ENCODE peak calls at places on chromosomes 11 and 22, in eight cellular contexts. T is CD8-positive, alpha-beta T cell; I is vagina; O is mammary epithelial cell; F is upper lobe of left lung; K is gastrocnemius medialis; R is GM23338; W is heart right ventricle. N is an unnamed sample. For H3K4me1, the result is how much of the 10 kb centered on the place peaks cover.

GRCh38 chr11:70871881-70872280 is 380.5 kb downstream of the SHANK2 start:
- DNase-seq in F (no peak), R (no peak), O (no peak), I (no peak), K (no peak), W (no peak), T (no peak), N (no peak)

GRCh38 chr11:76601272-76601671 is 69.3 kb downstream of the LRRC32 start:
- DNase-seq in F (no peak), T (no peak), I (peak), K (no peak), W (no peak), R (no peak), O (no peak), N (no peak)

GRCh38 chr11:125300791-125301218 is 136.3 kb downstream of the PKNOX2 start:
- DNase-seq in T (no peak), I (no peak), K (peak), O (peak), R (no peak), F (no peak), W (peak), N (no peak)

GRCh38 chr11:77199346-77199745 is 71.3 kb downstream of the MYO7A start:
- DNase-seq in K (no peak), R (no peak), T (no peak), F (no peak), W (no peak), O (no peak), I (no peak), N (no peak)

GRCh38 chr11:126834149-126834548 is 166.4 kb downstream of the KIRREL3 start:
- DNase-seq in F (no peak), R (no peak), T (no peak), W (no peak), K (no peak), I (no peak), O (peak), N (no peak)

GRCh38 chr11:133360860-133361688 is 171.2 kb downstream of the OPCML start:
- DNase-seq in W (no peak), I (no peak), F (peak), O (no peak), K (no peak), T (no peak), R (no peak), N (no peak)

GRCh38 chr11:131759140-131759539 is 388.7 kb downstream of the NTM start:
- DNase-seq in F (no peak), R (no peak), K (no peak), W (no peak), I (no peak), T (no peak), O (no peak), N (no peak)

GRCh38 chr11:128915148-128915519 is 24.0 kb downstream of the KCNJ5 start:
- DNase-seq in W (no peak), F (no peak), K (no peak), I (no peak), O (no peak), T (no peak), R (no peak), N (no peak)

GRCh38 chr11:73907191-73907590 is 30.4 kb downstream of the PAAF1 start:
- DNase-seq in I (no peak), O (peak), T (no peak), W (no peak), R (peak), F (no peak), K (no peak), N (no peak)

GRCh38 chr11:73902303-73902702 is 25.5 kb downstream of the PAAF1 start:
- DNase-seq in T (no peak), W (no peak), I (no peak), R (no peak), O (no peak), K (no peak), F (no peak), N (no peak)
- H3K27ac ChIP-seq in T (no peak), W (no peak), I (no peak), R (no peak), O (no peak), K (no peak), F (no peak), N (no peak)

GRCh38 chr11:111714522-111714921 is 51.7 kb downstream of the PPP2R1B start:
- DNase-seq in T (no peak), F (no peak), O (no peak), W (no peak), I (no peak), R (no peak), K (no peak), N (no peak)
- H3K4me1 ChIP-seq in T (under half), F (under half), O (under half), W (under half), I (under half), R (under half), K (under half), N (under half)

GRCh38 chr11:73313652-73314051 is 5.6 kb downstream of the ARHGEF17 start:
- DNase-seq in F (no peak), R (no peak), T (no peak), O (no peak), K (no peak), W (no peak), I (no peak), N (no peak)

GRCh38 chr11:73312036-73312435 is 4.0 kb downstream of the ARHGEF17 start:
- DNase-seq in O (no peak), R (no peak), F (no peak), I (no peak), W (no peak), T (no peak), K (no peak), N (no peak)

GRCh38 chr11:73311394-73311869 is 3.4 kb downstream of the ARHGEF17 start:
- DNase-seq in W (no peak), R (no peak), O (no peak), F (peak), T (no peak), K (no peak), I (no peak), N (no peak)

GRCh38 chr11:73314121-73314948 is 6.3 kb downstream of the ARHGEF17 start:
- DNase-seq in W (no peak), R (peak), O (peak), F (no peak), T (no peak), K (no peak), I (no peak), N (no peak)

GRCh38 chr11:73312806-73313403 is 4.8 kb downstream of the ARHGEF17 start:
- DNase-seq in T (no peak), R (no peak), I (no peak), W (no peak), O (no peak), F (no peak), K (no peak), N (no peak)
- H3K4me3 ChIP-seq in T (no peak), R (no peak), I (peak), W (peak), O (no peak), F (peak), K (peak), N (no peak)

GRCh38 chr22:28978158-28978557 is 83.5 kb downstream of the C22orf31 start:
- DNase-seq in K (peak), T (no peak), O (peak), R (no peak), F (no peak), I (no peak), W (no peak), N (no peak)
- H3K27ac ChIP-seq in K (peak), T (no peak), O (peak), R (no peak), F (peak), I (peak), W (no peak), N (no peak)